ENCODE peak calls at places on chromosomes 2 and 18, in six cellular contexts. B is cardiac fibroblast; P is H54; Q is iris pigment epithelial cell; R is stimulated activated naive CD8-positive, alpha-beta T cell treated with anti-CD3 and anti-CD28 coated beads, Interleukin-15, amount 100 ng/mL, for 72 hours; A is nephron progenitor cell. D is an unnamed sample.

GRCh38 chr2:25098558-25099486 is 56.9 kb downstream of the EFR3B start:
- DNase-seq in B (peak), Q (peak), P (no peak), R (no peak), A (no peak), D (peak)

GRCh38 chr2:219163156-219163555 is 2.5 kb upstream of the NHEJ1 start:
- DNase-seq in Q (no peak), A (no peak), P (no peak), R (no peak), B (no peak), D (no peak)

GRCh38 chr2:144682248-144682647 is 162.3 kb upstream of the ZEB2 start:
- DNase-seq in R (no peak), A (no peak), P (no peak), Q (no peak), B (no peak), D (no peak)

GRCh38 chr2:188869560-188869959 is 104.6 kb upstream of the COL3A1 start:
- DNase-seq in P (no peak), R (no peak), A (no peak), Q (peak), B (peak), D (peak)

GRCh38 chr2:144444418-144444817 is 75.5 kb downstream of the ZEB2 start:
- DNase-seq in Q (no peak), B (no peak), A (no peak), P (no peak), R (no peak), D (no peak)

GRCh38 chr2:203427061-203427460 is 98.9 kb downstream of the ABI2 start:
- DNase-seq in Q (peak), R (no peak), P (peak), B (peak), A (no peak), D (peak)

GRCh38 chr18:63444567-63444966 is 22.3 kb upstream of the VPS4B start:
- DNase-seq in P (peak), R (no peak), A (no peak), Q (peak), B (peak), D (peak)

GRCh38 chr2:235005603-235006259 is 53.9 kb downstream of the SH3BP4 start:
- DNase-seq in A (peak), P (no peak), Q (no peak), R (no peak), B (peak), D (no peak)

GRCh38 chr2:12199661-12200258 is 453.3 kb downstream of the LPIN1 start:
- DNase-seq in Q (no peak), R (no peak), A (no peak), B (no peak), P (no peak), D (no peak)

GRCh38 chr18:54222922-54223567 is 1.4 kb downstream of the MBD2 start:
- DNase-seq in B (no peak), P (no peak), A (no peak), Q (no peak), R (peak), D (no peak)

GRCh38 chr18:76977681-76978234 is 154.8 kb downstream of the MBP start:
- DNase-seq in B (no peak), Q (no peak), A (no peak), R (no peak), P (no peak), D (peak)

GRCh38 chr18:11955299-11956029 is 25.8 kb upstream of the IMPA2 start:
- DNase-seq in R (no peak), A (no peak), P (no peak), B (peak), Q (peak), D (peak)

GRCh38 chr2:200302940-200303727 is 3.4 kb upstream of the SPATS2L start:
- DNase-seq in P (peak), A (no peak), B (no peak), R (no peak), Q (peak), D (peak)

GRCh38 chr2:165970663-165971062 is 17.1 kb upstream of the TTC21B start:
- DNase-seq in Q (no peak), P (no peak), A (no peak), B (no peak), R (no peak), D (no peak)

GRCh38 chr2:203840816-203841215 is 26.8 kb upstream of the CTLA4 start:
- DNase-seq in B (no peak), A (peak), P (no peak), Q (no peak), R (no peak), D (no peak)

GRCh38 chr18:79625195-79625923 is 54.2 kb upstream of the CTDP1 start:
- DNase-seq in R (no peak), B (no peak), Q (peak), P (no peak), A (no peak), D (peak)

GRCh38 chr18:36249392-36249791 is 48.1 kb upstream of the FHOD3 start:
- DNase-seq in P (no peak), R (no peak), A (no peak), Q (no peak), B (no peak), D (no peak)

GRCh38 chr18:49277395-49278036 is 182.9 kb downstream of the DYM start:
- DNase-seq in P (no peak), Q (peak), B (no peak), A (no peak), R (no peak), D (peak)

GRCh38 chr2:96839288-96839874 is 4.4 kb downstream of the ANKRD23 start:
- DNase-seq in Q (no peak), R (peak), P (no peak), A (no peak), B (no peak), D (no peak)

GRCh38 chr18:56721491-56721890 is 70.3 kb downstream of the WDR7 start:
- DNase-seq in A (no peak), P (no peak), Q (peak), R (no peak), B (peak), D (no peak)

GRCh38 chr18:45208164-45208563 is 407.1 kb upstream of the SLC14A2 start:
- DNase-seq in Q (no peak), P (no peak), A (no peak), R (no peak), B (no peak), D (no peak)

GRCh38 chr18:41761329-41762028 is 193.6 kb upstream of the PIK3C3 start:
- DNase-seq in B (peak), A (no peak), P (peak), Q (peak), R (no peak), D (peak)